ENCODE peak calls at places on chromosomes 13 and 19, in eight cellular contexts. J is kidney; S is natural killer cell; A is thoracic aorta; E is fibroblast of the aortic adventitia; M is CD4-positive, alpha-beta T cell; W is esophagus muscularis mucosa; Q is astrocyte of the spinal cord. X is an unnamed sample.

GRCh38 chr13:75223981-75224742 is 257.8 kb downstream of the TBC1D4 start:
- DNase-seq in J (no peak), S (no peak), A (no peak), E (no peak), M (no peak), W (no peak), Q (no peak), X (peak)

GRCh38 chr13:37412271-37412683 is 186.3 kb downstream of the POSTN start:
- DNase-seq in J (no peak), S (no peak), A (no peak), E (peak), M (no peak), W (no peak), Q (no peak), X (peak)

GRCh38 chr13:104491951-104492350 is 1425.7 kb upstream of the SLC10A2 start:
- DNase-seq in J (no peak), S (no peak), A (no peak), E (no peak), M (no peak), W (no peak), Q (no peak), X (no peak)

GRCh38 chr13:98824376-98825160 is 72.1 kb upstream of the SLC15A1 start:
- DNase-seq in J (no peak), S (no peak), A (no peak), E (no peak), M (no peak), W (no peak), Q (no peak), X (peak)

GRCh38 chr19:46841458-46842083 is 9.1 kb downstream of the AP2S1 start:
- DNase-seq in J (peak), S (no peak), A (peak), E (peak), M (no peak), W (no peak), Q (peak), X (peak)

GRCh38 chr13:32407854-32408253 is 20.1 kb downstream of the N4BP2L1 start:
- DNase-seq in J (no peak), S (no peak), A (no peak), E (no peak), M (no peak), W (no peak), Q (no peak), X (no peak)

GRCh38 chr13:57128909-57129308 is 11.8 kb upstream of the PRR20A start:
- DNase-seq in J (no peak), S (no peak), A (no peak), E (no peak), M (no peak), W (no peak), Q (no peak), X (no peak)

GRCh38 chr19:35963514-35963913 is 27.3 kb downstream of the LRFN3 start:
- DNase-seq in J (no peak), S (peak), A (no peak), E (peak), M (peak), W (no peak), Q (peak), X (peak)

GRCh38 chr13:86633346-86633745 is 834.1 kb upstream of the SLITRK6 start:
- DNase-seq in J (no peak), S (no peak), A (no peak), E (no peak), M (no peak), W (no peak), Q (no peak), X (no peak)

GRCh38 chr19:661427-662196 is 1.4 kb downstream of the RNF126 start:
- DNase-seq in J (no peak), S (peak), A (no peak), E (peak), M (peak), W (no peak), Q (no peak), X (no peak)

GRCh38 chr19:42111811-42112210 is 20.4 kb downstream of the POU2F2 start:
- DNase-seq in J (no peak), S (no peak), A (no peak), E (peak), M (no peak), W (no peak), Q (peak), X (peak)

GRCh38 chr13:41833201-41833600 is 127.7 kb downstream of the VWA8 start:
- DNase-seq in J (no peak), S (no peak), A (no peak), E (no peak), M (no peak), W (no peak), Q (no peak), X (no peak)

GRCh38 chr19:53696951-53697350 is 65.2 kb downstream of the DPRX start:
- DNase-seq in J (no peak), S (no peak), A (no peak), E (no peak), M (no peak), W (no peak), Q (no peak), X (peak)

GRCh38 chr13:70864731-70865130 is 756.5 kb upstream of the KLHL1 start:
- DNase-seq in J (no peak), S (no peak), A (no peak), E (no peak), M (no peak), W (no peak), Q (no peak), X (no peak)

GRCh38 chr13:20826810-20827560 is 53.2 kb upstream of the EEF1AKMT1 start:
- DNase-seq in J (no peak), S (no peak), A (no peak), E (peak), M (no peak), W (no peak), Q (peak), X (no peak)

DNA sequence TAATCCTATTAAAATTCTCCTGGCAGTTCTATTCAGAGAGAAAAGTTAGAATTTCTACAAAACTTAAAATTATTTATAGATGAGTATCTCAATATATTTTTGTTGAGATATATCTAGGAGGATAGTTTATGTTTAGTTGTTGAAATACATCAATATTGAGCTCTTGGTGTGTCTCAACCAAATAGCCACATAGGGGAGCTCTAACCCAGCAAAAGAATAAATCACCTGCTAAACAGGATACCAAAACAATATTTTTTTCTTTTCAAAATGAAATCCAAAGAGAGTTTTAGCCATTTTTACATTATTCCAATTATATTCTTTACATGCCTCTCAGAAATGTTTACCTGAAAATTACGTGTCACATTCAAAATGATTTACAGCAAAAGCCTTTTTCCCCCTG is 954.7 kb downstream of the SLITRK6 start:
- DNase-seq in J (no peak), S (no peak), A (no peak), E (no peak), M (no peak), W (no peak), Q (peak), X (no peak)
- TF ChIP-seq CTCF in J (no peak), S (no peak), A (no peak), E (no peak), M (no peak), W (no peak), Q (peak), X (peak)

GRCh38 chr13:47603365-47603764 is 397.7 kb downstream of the SUCLA2 start:
- DNase-seq in J (no peak), S (no peak), A (no peak), E (no peak), M (no peak), W (no peak), Q (peak), X (no peak)

GRCh38 chr13:47594833-47595232 is 406.2 kb downstream of the SUCLA2 start:
- DNase-seq in J (no peak), S (no peak), A (no peak), E (no peak), M (no peak), W (no peak), Q (no peak), X (no peak)

DNA sequence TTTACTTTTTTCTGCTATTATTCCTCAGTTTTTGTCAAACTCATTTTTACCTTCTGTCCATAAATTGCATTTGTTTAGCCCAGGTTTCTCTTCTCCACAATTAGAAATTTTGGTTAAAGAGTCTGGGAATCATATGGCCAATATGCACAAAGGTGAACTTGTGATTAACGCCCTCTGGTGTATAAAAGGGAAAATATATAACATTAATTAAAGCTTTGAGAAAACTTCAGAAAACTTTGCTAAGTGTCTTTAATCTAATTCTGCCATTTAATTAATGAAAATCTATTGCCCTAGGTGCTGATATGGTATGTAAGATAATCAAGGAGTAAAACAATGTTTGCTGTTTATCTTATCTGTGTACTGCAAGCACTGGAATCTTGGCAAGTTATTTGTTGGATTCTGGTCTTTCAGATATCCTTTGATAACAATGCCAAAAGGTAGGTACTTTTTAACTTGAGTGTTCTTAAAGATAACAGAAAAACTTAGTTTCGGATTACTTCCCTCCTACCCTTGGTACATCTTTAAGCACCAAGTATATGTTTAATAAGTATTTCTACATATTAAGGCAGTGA is 402.6 kb downstream of the SUCLA2 start:
- DNase-seq in J (no peak), S (no peak), A (no peak), E (peak), M (no peak), W (no peak), Q (peak), X (peak)
- TF ChIP-seq CTCF in J (peak), S (no peak), A (no peak), E (peak), M (no peak), W (no peak), Q (peak), X (peak)

GRCh38 chr13:53382008-53382407 is 353.4 kb downstream of the OLFM4 start:
- DNase-seq in J (no peak), S (no peak), A (no peak), E (no peak), M (no peak), W (no peak), Q (no peak), X (no peak)
- TF ChIP-seq CTCF in J (no peak), S (no peak), A (no peak), E (no peak), M (no peak), W (no peak), Q (no peak), X (no peak)

GRCh38 chr19:10554760-10555612 is 10.8 kb downstream of the KRI1 start:
- DNase-seq in J (no peak), S (no peak), A (no peak), E (no peak), M (no peak), W (no peak), Q (no peak), X (no peak)
- TF ChIP-seq CTCF in J (no peak), S (no peak), A (no peak), E (peak), M (no peak), W (no peak), Q (no peak), X (no peak)

DNA sequence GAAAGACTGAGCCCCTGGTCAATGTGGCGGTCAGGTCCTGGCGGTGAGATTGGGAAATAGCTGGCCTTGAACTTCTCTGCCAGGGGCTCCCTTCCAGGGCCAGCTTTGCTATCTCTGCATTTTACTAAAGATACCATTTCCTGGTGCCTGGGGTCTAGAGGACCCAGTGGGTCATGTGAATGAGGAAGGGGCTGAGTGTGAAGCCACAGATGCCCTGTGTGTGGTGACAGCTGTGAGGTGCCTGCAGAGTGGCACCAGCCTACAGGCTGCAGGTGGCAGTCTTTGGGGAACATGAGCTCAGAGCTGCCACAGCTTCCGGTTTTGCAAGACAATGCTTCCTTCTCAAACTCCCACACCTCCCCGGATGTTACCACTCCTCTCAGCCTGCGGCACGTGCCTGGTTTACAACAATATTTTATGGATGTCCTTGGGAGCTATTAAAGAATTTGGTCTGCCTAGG is 5.2 kb upstream of the MLNR start:
- DNase-seq in J (no peak), S (peak), A (no peak), E (no peak), M (peak), W (no peak), Q (no peak), X (peak)
- TF ChIP-seq CTCF in J (no peak), S (peak), A (no peak), E (no peak), M (peak), W (no peak), Q (no peak), X (peak)

GRCh38 chr13:24272452-24273161 is 36.8 kb upstream of the C1QTNF9 start:
- DNase-seq in J (no peak), S (no peak), A (no peak), E (no peak), M (no peak), W (peak), Q (peak), X (no peak)

GRCh38 chr13:24271231-24271610 is 38.2 kb upstream of the C1QTNF9 start:
- DNase-seq in J (no peak), S (no peak), A (no peak), E (no peak), M (no peak), W (no peak), Q (no peak), X (no peak)

GRCh38 chr13:24269803-24270202 is 39.6 kb upstream of the C1QTNF9 start:
- DNase-seq in J (no peak), S (no peak), A (no peak), E (no peak), M (no peak), W (no peak), Q (no peak), X (no peak)

GRCh38 chr13:24271611-24272451 is 37.5 kb upstream of the C1QTNF9 start:
- DNase-seq in J (peak), S (peak), A (no peak), E (peak), M (peak), W (peak), Q (peak), X (peak)

DNA sequence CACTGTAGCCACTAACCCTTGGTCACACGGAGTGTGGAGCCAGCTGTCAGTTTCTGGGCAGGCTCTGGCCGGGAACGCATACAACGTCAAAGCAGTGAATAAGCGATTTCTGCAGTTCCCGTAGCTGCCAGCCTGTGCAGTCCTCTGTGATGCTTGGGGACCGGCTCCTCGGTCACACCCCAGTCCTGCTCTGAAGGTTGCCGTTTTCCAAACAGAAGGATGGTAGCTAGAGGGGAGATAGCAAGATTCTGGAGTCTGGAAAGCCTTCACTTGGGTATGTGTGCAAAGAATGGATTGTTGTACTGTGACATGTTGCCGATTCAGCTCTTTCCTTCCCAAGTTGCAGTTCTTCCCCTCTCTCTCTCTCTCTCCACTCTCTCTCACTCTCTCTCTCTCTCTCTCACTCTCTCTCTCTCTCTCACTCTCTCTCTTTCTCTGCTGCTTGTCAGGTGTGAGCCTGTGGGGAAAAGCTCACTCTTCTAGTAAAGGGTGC is 38.7 kb upstream of the C1QTNF9 start:
- DNase-seq in J (peak), S (peak), A (no peak), E (peak), M (peak), W (no peak), Q (peak), X (peak)
- TF ChIP-seq CTCF in J (peak), S (no peak), A (no peak), E (peak), M (no peak), W (peak), Q (no peak), X (no peak)

DNA sequence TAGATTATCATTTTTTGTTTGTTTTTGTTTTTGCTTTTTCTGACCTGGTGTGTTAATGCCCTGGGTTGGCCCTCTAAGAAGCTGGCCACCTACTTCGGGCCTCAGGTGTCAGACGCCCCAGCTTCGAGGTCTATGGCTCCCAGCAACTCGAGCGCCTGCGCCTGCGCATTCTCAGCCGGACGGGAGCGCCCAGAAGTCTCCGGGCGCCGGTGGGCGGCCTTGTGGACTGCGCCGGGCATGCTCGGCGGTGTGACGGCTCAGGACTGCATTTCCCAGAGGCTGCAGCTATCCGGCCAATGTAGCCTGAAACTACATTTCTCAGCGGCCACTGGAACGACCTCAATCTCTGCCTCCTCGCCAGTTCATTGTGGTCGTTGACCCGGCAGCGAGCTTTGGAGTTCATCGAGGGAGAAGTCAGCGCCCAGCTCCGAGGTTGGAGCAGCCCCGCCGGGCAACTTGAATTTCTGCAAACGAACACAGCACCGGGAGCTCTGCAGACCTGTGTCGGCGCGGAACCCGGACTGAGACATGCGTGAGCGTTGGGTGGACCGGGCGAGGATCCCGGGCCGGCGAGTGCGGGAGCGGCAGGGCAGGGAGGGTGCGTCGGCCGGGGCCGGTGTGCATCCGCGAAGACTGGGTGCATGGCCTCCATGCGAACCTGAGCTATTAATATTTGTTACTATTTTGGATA is at the start of gene ZNF30:
- DNase-seq in J (peak), S (peak), A (peak), E (peak), M (peak), W (peak), Q (peak), X (peak)
- TF ChIP-seq CTCF in J (no peak), S (no peak), A (no peak), E (no peak), M (no peak), W (peak), Q (no peak), X (no peak)

GRCh38 chr19:57319869-57320179 is 448 bp upstream of the ZNF543 start:
- DNase-seq in J (no peak), S (no peak), A (no peak), E (no peak), M (no peak), W (no peak), Q (no peak), X (no peak)

GRCh38 chr19:57321746-57322145 is 1.5 kb downstream of the ZNF543 start:
- DNase-seq in J (no peak), S (no peak), A (no peak), E (no peak), M (no peak), W (no peak), Q (no peak), X (no peak)

GRCh38 chr19:57321164-57321563 is 892 bp downstream of the ZNF543 start:
- DNase-seq in J (no peak), S (no peak), A (no peak), E (no peak), M (no peak), W (no peak), Q (no peak), X (no peak)

GRCh38 chr19:57317503-57317902 is 2.8 kb upstream of the ZNF543 start:
- DNase-seq in J (no peak), S (no peak), A (no peak), E (no peak), M (no peak), W (no peak), Q (no peak), X (peak)

GRCh38 chr19:57320180-57321084 is at the start of gene ZNF543:
- DNase-seq in J (peak), S (peak), A (peak), E (peak), M (peak), W (peak), Q (peak), X (peak)
- TF ChIP-seq CTCF in J (no peak), S (no peak), A (no peak), E (no peak), M (no peak), W (no peak), Q (peak), X (no peak)

GRCh38 chr19:13840751-13841338 is 36.1 kb upstream of the NANOS3 start:
- DNase-seq in J (no peak), S (no peak), A (no peak), E (peak), M (no peak), W (no peak), Q (peak), X (no peak)

GRCh38 chr19:13838943-13839192 is 38.1 kb upstream of the NANOS3 start:
- DNase-seq in J (peak), S (peak), A (peak), E (no peak), M (no peak), W (no peak), Q (no peak), X (no peak)

GRCh38 chr19:13838071-13838942 is 38.6 kb upstream of the NANOS3 start:
- DNase-seq in J (no peak), S (no peak), A (no peak), E (no peak), M (no peak), W (no peak), Q (peak), X (no peak)

GRCh38 chr19:13839938-13840750 is 36.8 kb upstream of the NANOS3 start:
- DNase-seq in J (peak), S (peak), A (no peak), E (peak), M (no peak), W (no peak), Q (peak), X (peak)

GRCh38 chr19:13839193-13839937 is 37.6 kb upstream of the NANOS3 start:
- DNase-seq in J (peak), S (peak), A (no peak), E (peak), M (peak), W (peak), Q (peak), X (peak)
- TF ChIP-seq CTCF in J (no peak), S (no peak), A (peak), E (no peak), M (no peak), W (no peak), Q (no peak), X (no peak)

GRCh38 chr19:18487576-18488402 is 34.1 kb downstream of the ELL start:
- DNase-seq in J (no peak), S (no peak), A (no peak), E (no peak), M (no peak), W (no peak), Q (no peak), X (no peak)
- TF ChIP-seq CTCF in J (no peak), S (no peak), A (no peak), E (no peak), M (no peak), W (no peak), Q (no peak), X (no peak)